ENCODE peak calls at places on chromosomes 13 and 19, in four cellular contexts. O is COR-L47; G is effector CD4-positive, alpha-beta T cell; R is RPMI7951. Q is an unnamed sample.

GRCh38 chr13:106087201-106087600 is 448.3 kb downstream of the EFNB2 start:
- DNase-seq in O (no peak), R (no peak), G (no peak), Q (no peak)

GRCh38 chr13:93080587-93080986 is 146.0 kb upstream of the GPC6 start:
- DNase-seq in O (peak; percentile 50), G (no peak), R (peak; percentile 18), Q (peak; percentile 66)

GRCh38 chr19:11242864-11243797 is 3.7 kb downstream of the ANGPTL8 start:
- DNase-seq in G (peak; percentile 75), R (peak; percentile 19), O (peak; percentile 50), Q (peak; percentile 59)

GRCh38 chr13:45847554-45848224 is 3.9 kb downstream of the SIAH3 start:
- DNase-seq in G (no peak), R (peak; percentile 76), O (peak; percentile 9), Q (peak; percentile 26)

GRCh38 chr19:43784981-43785808 is 4.4 kb upstream of the KCNN4 start:
- DNase-seq in G (peak; percentile 39), O (peak; percentile 61), R (peak; percentile 92), Q (peak; percentile 53)

GRCh38 chr13:26515721-26516120 is 41.8 kb upstream of the WASF3 start:
- DNase-seq in R (no peak), O (no peak), G (no peak), Q (no peak)

GRCh38 chr13:39767791-39768564 is 112.5 kb downstream of the COG6 start:
- DNase-seq in R (no peak), G (no peak), O (peak; percentile 96), Q (no peak)

GRCh38 chr13:29496241-29496712 is 99.2 kb downstream of the SLC7A1 start:
- DNase-seq in O (no peak), R (no peak), G (no peak), Q (peak; percentile 76)

GRCh38 chr19:43776285-43776684 is 4.5 kb downstream of the KCNN4 start:
- DNase-seq in R (no peak), G (no peak), O (no peak), Q (no peak)

GRCh38 chr19:52653161-52653560 is 15.0 kb upstream of the ZNF83 start:
- DNase-seq in O (no peak), R (no peak), G (no peak), Q (no peak)

GRCh38 chr13:30235206-30235605 is 72.1 kb downstream of the KATNAL1 start:
- DNase-seq in R (peak; percentile 4), G (no peak), O (no peak), Q (no peak)

GRCh38 chr13:77692746-77693448 is 4.6 kb upstream of the SLAIN1 start:
- DNase-seq in R (no peak), G (no peak), O (no peak), Q (no peak)

Q was measured in NCI-H226.